ENCODE peak calls at places on chromosome 15, in nine cellular contexts. One of them, this sample, is unnamed.

GRCh38 chr15:49832421-49832980 is 211.7 kb downstream of the DTWD1 start:
- DNase-seq in K562: no peak
- DNase-seq in endothelial cell of umbilical vein: no peak
- DNase-seq in spleen: no peak
- DNase-seq in H9: peak; percentile 76
- DNase-seq in A549: peak; percentile 79
- DNase-seq in IMR-90: no peak
- DNase-seq in mesenchymal stem cell: peak; percentile 19
- DNase-seq in heart left ventricle: no peak
- DNase-seq in this sample: no peak

GRCh38 chr15:33218071-33218491 is 23.6 kb upstream of the FMN1 start:
- DNase-seq in heart left ventricle: no peak
- DNase-seq in endothelial cell of umbilical vein: no peak
- DNase-seq in K562: no peak
- DNase-seq in IMR-90: no peak
- DNase-seq in A549: no peak
- DNase-seq in mesenchymal stem cell: no peak
- DNase-seq in spleen: no peak
- DNase-seq in H9: no peak
- DNase-seq in this sample: no peak

GRCh38 chr15:64349375-64349774 is 6.6 kb downstream of the CSNK1G1 start:
- DNase-seq in heart left ventricle: no peak
- DNase-seq in IMR-90: no peak
- DNase-seq in endothelial cell of umbilical vein: no peak
- DNase-seq in K562: no peak
- DNase-seq in mesenchymal stem cell: no peak
- DNase-seq in H9: no peak
- DNase-seq in spleen: no peak
- DNase-seq in A549: no peak
- DNase-seq in this sample: no peak

GRCh38 chr15:71775857-71776256 is 34.5 kb upstream of the NR2E3 start:
- DNase-seq in spleen: no peak
- DNase-seq in heart left ventricle: no peak
- DNase-seq in mesenchymal stem cell: peak; percentile 17
- DNase-seq in K562: no peak
- DNase-seq in endothelial cell of umbilical vein: no peak
- DNase-seq in IMR-90: peak; percentile 33
- DNase-seq in H9: no peak
- DNase-seq in A549: no peak
- DNase-seq in this sample: no peak

GRCh38 chr15:52370010-52370409 is 74.4 kb upstream of the MYO5C start:
- DNase-seq in A549: no peak
- DNase-seq in H9: no peak
- DNase-seq in mesenchymal stem cell: no peak
- DNase-seq in endothelial cell of umbilical vein: no peak
- DNase-seq in K562: no peak
- DNase-seq in spleen: no peak
- DNase-seq in heart left ventricle: no peak
- DNase-seq in IMR-90: peak; percentile 39
- DNase-seq in this sample: no peak

GRCh38 chr15:69941931-69942471 is 155.7 kb downstream of the TLE3 start:
- DNase-seq in K562: no peak
- DNase-seq in A549: no peak
- DNase-seq in mesenchymal stem cell: no peak
- DNase-seq in H9: no peak
- DNase-seq in IMR-90: no peak
- DNase-seq in endothelial cell of umbilical vein: no peak
- DNase-seq in heart left ventricle: no peak
- DNase-seq in spleen: no peak
- DNase-seq in this sample: no peak

GRCh38 chr15:70451861-70452653 is 311.3 kb downstream of the UACA start:
- DNase-seq in mesenchymal stem cell: no peak
- DNase-seq in A549: no peak
- DNase-seq in spleen: peak; percentile 79
- DNase-seq in endothelial cell of umbilical vein: no peak
- DNase-seq in K562: peak; percentile 37
- DNase-seq in IMR-90: no peak
- DNase-seq in heart left ventricle: no peak
- DNase-seq in H9: peak; percentile 90
- DNase-seq in this sample: no peak

GRCh38 chr15:68334661-68335124 is 57.1 kb downstream of the FEM1B start:
- DNase-seq in K562: no peak
- DNase-seq in A549: no peak
- DNase-seq in spleen: peak; percentile 76
- DNase-seq in mesenchymal stem cell: peak; percentile 69
- DNase-seq in heart left ventricle: peak; percentile 35
- DNase-seq in endothelial cell of umbilical vein: no peak
- DNase-seq in H9: no peak
- DNase-seq in IMR-90: peak; percentile 45
- DNase-seq in this sample: no peak

GRCh38 chr15:58484794-58485600 is 53.2 kb downstream of the LIPC start:
- DNase-seq in A549: no peak
- DNase-seq in H9: no peak
- DNase-seq in K562: no peak
- DNase-seq in endothelial cell of umbilical vein: no peak
- DNase-seq in mesenchymal stem cell: no peak
- DNase-seq in spleen: no peak
- DNase-seq in IMR-90: no peak
- DNase-seq in heart left ventricle: no peak
- DNase-seq in this sample: no peak

GRCh38 chr15:85771781-85772445 is 22.8 kb downstream of the KLHL25 start:
- DNase-seq in A549: no peak
- DNase-seq in H9: no peak
- DNase-seq in IMR-90: peak; percentile 13
- DNase-seq in mesenchymal stem cell: no peak
- DNase-seq in K562: no peak
- DNase-seq in heart left ventricle: no peak
- DNase-seq in spleen: no peak
- DNase-seq in endothelial cell of umbilical vein: peak; percentile 62
- DNase-seq in this sample: peak; percentile 91

GRCh38 chr15:64912379-64912778 is 677 bp downstream of the ANKDD1A start:
- DNase-seq in H9: no peak
- DNase-seq in IMR-90: no peak
- DNase-seq in A549: no peak
- DNase-seq in K562: no peak
- DNase-seq in endothelial cell of umbilical vein: no peak
- DNase-seq in heart left ventricle: no peak
- DNase-seq in mesenchymal stem cell: no peak
- DNase-seq in spleen: no peak
- DNase-seq in this sample: no peak

GRCh38 chr15:66647358-66647757 is 54.7 kb upstream of the SMAD6 start:
- DNase-seq in endothelial cell of umbilical vein: peak; percentile 82
- DNase-seq in IMR-90: no peak
- DNase-seq in mesenchymal stem cell: no peak
- DNase-seq in spleen: no peak
- DNase-seq in heart left ventricle: peak; percentile 65
- DNase-seq in K562: no peak
- DNase-seq in A549: no peak
- DNase-seq in H9: no peak
- DNase-seq in this sample: no peak

GRCh38 chr15:65773386-65774111 is 18.5 kb downstream of the DENND4A start:
- DNase-seq in A549: no peak
- DNase-seq in spleen: no peak
- DNase-seq in K562: no peak
- DNase-seq in H9: no peak
- DNase-seq in heart left ventricle: no peak
- DNase-seq in IMR-90: no peak
- DNase-seq in mesenchymal stem cell: no peak
- DNase-seq in endothelial cell of umbilical vein: no peak
- DNase-seq in this sample: no peak

GRCh38 chr15:58957101-58957973 is 23.9 kb upstream of the SLTM start:
- DNase-seq in endothelial cell of umbilical vein: peak; percentile 65
- DNase-seq in H9: peak; percentile 71
- DNase-seq in heart left ventricle: peak; percentile 44
- DNase-seq in mesenchymal stem cell: peak; percentile 70
- DNase-seq in IMR-90: peak; percentile 58
- DNase-seq in K562: peak; percentile 57
- DNase-seq in A549: peak; percentile 88
- DNase-seq in spleen: no peak
- DNase-seq in this sample: no peak

GRCh38 chr15:75702431-75702830 is 10.2 kb downstream of the CSPG4 start:
- DNase-seq in H9: no peak
- DNase-seq in spleen: no peak
- DNase-seq in endothelial cell of umbilical vein: no peak
- DNase-seq in K562: peak; percentile 45
- DNase-seq in heart left ventricle: no peak
- DNase-seq in mesenchymal stem cell: no peak
- DNase-seq in A549: no peak
- DNase-seq in IMR-90: no peak
- DNase-seq in this sample: no peak
- H3K4me1 ChIP-seq in H9: no peaks in the 10 kb centered on the region
- H3K4me1 ChIP-seq in spleen: peaks cover 29% of the 10 kb centered on the region
- H3K4me1 ChIP-seq in endothelial cell of umbilical vein: no peaks in the 10 kb centered on the region
- H3K4me1 ChIP-seq in K562: no peaks in the 10 kb centered on the region
- H3K4me1 ChIP-seq in heart left ventricle: peaks cover 42% of the 10 kb centered on the region
- H3K4me1 ChIP-seq in mesenchymal stem cell: peaks cover 29% of the 10 kb centered on the region
- H3K4me1 ChIP-seq in A549: peaks cover 9% of the 10 kb centered on the region
- H3K4me1 ChIP-seq in IMR-90: peaks cover 19% of the 10 kb centered on the region
- H3K4me1 ChIP-seq in this sample: peaks cover 79% of the 10 kb centered on the region

GRCh38 chr15:62653122-62653521 is 389.4 kb upstream of the TPM1 start:
- DNase-seq in mesenchymal stem cell: no peak
- DNase-seq in H9: no peak
- DNase-seq in heart left ventricle: no peak
- DNase-seq in endothelial cell of umbilical vein: no peak
- DNase-seq in K562: no peak
- DNase-seq in A549: no peak
- DNase-seq in spleen: no peak
- DNase-seq in IMR-90: no peak
- DNase-seq in this sample: no peak
- H3K4me1 ChIP-seq in mesenchymal stem cell: peaks cover 2% of the 10 kb centered on the region
- H3K4me1 ChIP-seq in H9: no peaks in the 10 kb centered on the region
- H3K4me1 ChIP-seq in heart left ventricle: no peaks in the 10 kb centered on the region
- H3K4me1 ChIP-seq in endothelial cell of umbilical vein: no peaks in the 10 kb centered on the region
- H3K4me1 ChIP-seq in K562: no peaks in the 10 kb centered on the region
- H3K4me1 ChIP-seq in A549: peaks cover under 1% of the 10 kb centered on the region
- H3K4me1 ChIP-seq in spleen: no peaks in the 10 kb centered on the region
- H3K4me1 ChIP-seq in IMR-90: no peaks in the 10 kb centered on the region
- H3K4me1 ChIP-seq in this sample: no peaks in the 10 kb centered on the region

DNA sequence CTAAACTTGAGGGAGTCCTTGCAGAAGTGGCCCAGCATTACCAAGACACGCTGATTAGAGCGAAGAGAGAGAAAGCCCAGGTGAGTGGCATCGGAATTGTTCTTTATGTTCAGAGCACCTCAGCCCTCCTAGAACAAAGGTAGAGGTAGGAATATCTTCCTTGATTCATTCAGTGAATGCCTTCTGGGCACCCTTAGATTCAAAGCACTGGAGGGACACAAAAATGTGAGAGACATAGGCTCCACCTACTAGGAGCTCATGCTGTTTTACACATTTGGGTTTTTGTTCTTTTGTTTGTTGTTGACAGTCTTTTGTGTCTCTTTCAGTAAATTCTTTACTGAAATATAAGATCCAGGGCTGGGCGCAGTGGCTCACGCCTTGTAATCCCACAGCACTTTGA is 68.2 kb downstream of the IQGAP1 start:
- DNase-seq in H9: no peak
- DNase-seq in A549: no peak
- DNase-seq in mesenchymal stem cell: no peak
- DNase-seq in IMR-90: no peak
- DNase-seq in heart left ventricle: no peak
- DNase-seq in K562: no peak
- DNase-seq in spleen: no peak
- DNase-seq in endothelial cell of umbilical vein: no peak
- DNase-seq in this sample: no peak
- H3K4me1 ChIP-seq in H9: peaks cover under 1% of the 10 kb centered on the region
- H3K4me1 ChIP-seq in A549: no peaks in the 10 kb centered on the region
- H3K4me1 ChIP-seq in mesenchymal stem cell: peaks cover 2% of the 10 kb centered on the region
- H3K4me1 ChIP-seq in IMR-90: peaks cover 3% of the 10 kb centered on the region
- H3K4me1 ChIP-seq in heart left ventricle: peaks cover 21% of the 10 kb centered on the region
- H3K4me1 ChIP-seq in K562: no peaks in the 10 kb centered on the region
- H3K4me1 ChIP-seq in spleen: peaks cover 7% of the 10 kb centered on the region
- H3K4me1 ChIP-seq in endothelial cell of umbilical vein: peaks cover 23% of the 10 kb centered on the region
- H3K4me1 ChIP-seq in this sample: peaks cover 23% of the 10 kb centered on the region

GRCh38 chr15:74789171-74789627 is 7.3 kb downstream of the CSK start:
- DNase-seq in K562: no peak
- DNase-seq in IMR-90: no peak
- DNase-seq in spleen: peak; percentile 90
- DNase-seq in endothelial cell of umbilical vein: no peak
- DNase-seq in H9: no peak
- DNase-seq in A549: no peak
- DNase-seq in mesenchymal stem cell: no peak
- DNase-seq in heart left ventricle: no peak
- DNase-seq in this sample: no peak
- H3K4me1 ChIP-seq in K562: peaks cover 31% of the 10 kb centered on the region
- H3K4me1 ChIP-seq in IMR-90: peaks cover 24% of the 10 kb centered on the region
- H3K4me1 ChIP-seq in spleen: peaks cover 100% of the 10 kb centered on the region
- H3K4me1 ChIP-seq in endothelial cell of umbilical vein: peaks cover 6% of the 10 kb centered on the region
- H3K4me1 ChIP-seq in H9: peaks cover 7% of the 10 kb centered on the region
- H3K4me1 ChIP-seq in A549: peaks cover 19% of the 10 kb centered on the region
- H3K4me1 ChIP-seq in mesenchymal stem cell: peaks cover 78% of the 10 kb centered on the region
- H3K4me1 ChIP-seq in heart left ventricle: peaks cover 96% of the 10 kb centered on the region
- H3K4me1 ChIP-seq in this sample: no peaks in the 10 kb centered on the region

DNA sequence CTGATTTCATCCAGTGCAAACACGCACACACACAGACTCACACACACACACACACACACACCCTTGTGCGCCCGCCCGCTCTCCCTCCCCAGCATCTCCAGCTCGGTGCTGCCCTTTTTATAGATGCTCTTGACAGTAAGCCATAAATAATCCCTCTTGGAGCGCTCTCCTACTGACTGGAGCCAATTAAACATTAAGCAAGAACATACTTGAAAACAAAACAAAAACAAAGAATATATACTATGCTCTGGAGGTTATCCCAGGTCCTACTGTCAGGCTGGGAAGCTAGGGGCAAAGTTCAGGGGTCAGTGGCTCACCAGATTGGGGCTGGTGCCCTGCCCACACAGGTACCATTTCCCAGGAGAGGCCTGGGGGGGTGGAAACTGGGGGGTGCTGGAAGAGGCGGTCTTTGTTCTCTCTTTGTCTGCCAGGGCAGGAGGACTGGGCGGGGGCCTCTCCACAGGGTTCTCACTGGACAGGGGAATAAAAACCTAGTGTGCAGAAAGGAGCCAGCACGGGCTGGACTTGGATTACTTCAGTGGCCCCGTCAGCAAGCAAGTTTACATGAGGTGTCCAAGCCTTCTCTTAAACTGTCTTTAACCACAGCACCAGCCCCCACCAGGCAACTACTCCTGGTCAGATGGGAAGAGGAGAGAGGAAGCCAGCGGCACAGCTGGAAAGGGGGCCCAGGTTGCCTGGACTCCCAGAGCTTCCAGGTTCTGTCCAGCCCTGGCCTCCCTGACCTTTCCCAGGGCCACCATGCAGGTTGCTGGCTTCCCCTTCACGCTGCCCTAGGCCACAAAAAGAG is 16.1 kb downstream of the BMF start:
- DNase-seq in IMR-90: peak; percentile 86
- DNase-seq in A549: no peak
- DNase-seq in spleen: peak; percentile 77
- DNase-seq in endothelial cell of umbilical vein: no peak
- DNase-seq in heart left ventricle: peak; percentile 79
- DNase-seq in H9: no peak
- DNase-seq in K562: no peak
- DNase-seq in mesenchymal stem cell: peak; percentile 96
- DNase-seq in this sample: peak; percentile 77
- H3K4me1 ChIP-seq in IMR-90: peaks cover 60% of the 10 kb centered on the region
- H3K4me1 ChIP-seq in A549: peaks cover 43% of the 10 kb centered on the region
- H3K4me1 ChIP-seq in spleen: peaks cover 67% of the 10 kb centered on the region
- H3K4me1 ChIP-seq in endothelial cell of umbilical vein: peaks cover 12% of the 10 kb centered on the region
- H3K4me1 ChIP-seq in heart left ventricle: peaks cover 60% of the 10 kb centered on the region
- H3K4me1 ChIP-seq in H9: peaks cover 20% of the 10 kb centered on the region
- H3K4me1 ChIP-seq in K562: peaks cover 35% of the 10 kb centered on the region
- H3K4me1 ChIP-seq in mesenchymal stem cell: peaks cover 70% of the 10 kb centered on the region
- H3K4me1 ChIP-seq in this sample: peaks cover 75% of the 10 kb centered on the region

This sample was measured in right atrium auricular region.